ENCODE peak calls at places on chromosome 7, in eight cellular contexts. L, C, O, Y, S, H, T and Z are unnamed samples.

GRCh38 chr7:21568762-21569161 is 25.9 kb downstream of the DNAH11 start:
- DNase-seq in L (peak), C (no peak), O (peak), Y (no peak), S (no peak), H (no peak), T (peak), Z (no peak)

GRCh38 chr7:158811461-158811860 is 17.8 kb downstream of the ESYT2 start:
- DNase-seq in L (no peak), C (peak), O (peak), Y (peak), S (no peak), H (no peak), T (peak), Z (no peak)

GRCh38 chr7:85681241-85681640 is 494.4 kb upstream of the SEMA3D start:
- DNase-seq in L (no peak), C (no peak), O (no peak), Y (no peak), S (no peak), H (no peak), T (no peak), Z (no peak)

GRCh38 chr7:95737828-95738505 is 34.4 kb upstream of the DYNC1I1 start:
- DNase-seq in L (peak), C (no peak), O (no peak), Y (no peak), S (no peak), H (no peak), T (peak), Z (no peak)

GRCh38 chr7:37259381-37259821 is 189.3 kb downstream of the ELMO1 start:
- DNase-seq in L (peak), C (no peak), O (no peak), Y (no peak), S (no peak), H (no peak), T (no peak), Z (no peak)

GRCh38 chr7:100389437-100390088 is 16.3 kb downstream of the PILRA start:
- DNase-seq in L (no peak), C (no peak), O (no peak), Y (no peak), S (no peak), H (no peak), T (no peak), Z (no peak)

GRCh38 chr7:20220824-20221547 is 3.8 kb upstream of the MACC1 start:
- DNase-seq in L (no peak), C (no peak), O (peak), Y (no peak), S (no peak), H (no peak), T (peak), Z (no peak)

GRCh38 chr7:33422825-33423645 is 293.7 kb downstream of the BBS9 start:
- DNase-seq in L (no peak), C (no peak), O (no peak), Y (no peak), S (no peak), H (no peak), T (no peak), Z (no peak)